ENCODE peak calls at places on chromosomes 6 and 20, in five cellular contexts. Y is fibroblast of lung, E is activated T-cell treated with anti-CD3 and anti-CD28 coated beads for 4 hours, F is endothelial cell, X is NCI-H1092. U is an unnamed sample.

GRCh38 chr20:35363190-35363589 is 48.6 kb downstream of the UQCC1 start:
- DNase-seq in Y (peak), E (no peak), F (no peak), X (no peak), U (no peak)

GRCh38 chr20:49345538-49345937 is 67.7 kb upstream of the ZNFX1 start:
- DNase-seq in Y (peak), E (no peak), F (no peak), X (no peak), U (no peak)

GRCh38 chr20:62222266-62222850 is 2.3 kb upstream of the HRH3 start:
- DNase-seq in Y (no peak), E (no peak), F (no peak), X (no peak), U (no peak)

GRCh38 chr6:10343320-10343719 is 71.6 kb downstream of the TFAP2A start:
- DNase-seq in Y (no peak), E (no peak), F (no peak), X (no peak), U (no peak)

GRCh38 chr6:69974193-69974592 is 107.8 kb downstream of the COL19A1 start:
- DNase-seq in Y (peak), E (no peak), F (no peak), X (no peak), U (no peak)

GRCh38 chr6:42150254-42150653 is 7.8 kb upstream of the C6orf132 start:
- DNase-seq in Y (no peak), E (no peak), F (no peak), X (no peak), U (no peak)

GRCh38 chr20:40805592-40805991 is 116.6 kb upstream of the MAFB start:
- DNase-seq in Y (no peak), E (no peak), F (no peak), X (no peak), U (no peak)

GRCh38 chr6:53361549-53362031 is 12.8 kb upstream of the ELOVL5 start:
- DNase-seq in Y (no peak), E (no peak), F (no peak), X (no peak), U (no peak)

GRCh38 chr20:33653900-33654596 is 8.1 kb upstream of the C20orf144 start:
- DNase-seq in Y (no peak), E (no peak), F (no peak), X (peak), U (no peak)